ENCODE peak calls at places on chromosomes 12 and 14, in ten cellular contexts. P, S, C, E, A, F, U, D, H and R are unnamed samples.

GRCh38 chr12:79162948-79163347 is 298.4 kb downstream of the SYT1 start:
- DNase-seq in P (no peak), S (no peak), C (no peak), E (no peak), A (no peak), F (no peak), U (no peak), D (peak), H (no peak), R (no peak)

GRCh38 chr14:103749860-103750259 is 34.2 kb downstream of the ZFYVE21 start:
- DNase-seq in P (no peak), S (no peak), C (no peak), E (no peak), A (no peak), F (no peak), U (no peak), D (no peak), H (no peak), R (no peak)

GRCh38 chr12:6735448-6736191 is 11.8 kb downstream of the COPS7A start:
- DNase-seq in P (peak), S (peak), C (peak), E (no peak), A (peak), F (peak), U (peak), D (peak), H (no peak), R (no peak)

GRCh38 chr14:21234112-21234511 is 35.1 kb downstream of the HNRNPC start:
- DNase-seq in P (no peak), S (no peak), C (no peak), E (no peak), A (no peak), F (no peak), U (no peak), D (no peak), H (no peak), R (no peak)

GRCh38 chr14:76574416-76574815 is 186.9 kb upstream of the VASH1 start:
- DNase-seq in P (no peak), S (no peak), C (no peak), E (no peak), A (no peak), F (no peak), U (no peak), D (no peak), H (no peak), R (no peak)

GRCh38 chr14:38209572-38210159 is 2.0 kb downstream of the SSTR1 start:
- DNase-seq in P (no peak), S (no peak), C (no peak), E (no peak), A (peak), F (peak), U (peak), D (no peak), H (no peak), R (no peak)

GRCh38 chr12:60106207-60106606 is 510.4 kb downstream of the SLC16A7 start:
- DNase-seq in P (no peak), S (no peak), C (no peak), E (no peak), A (no peak), F (no peak), U (peak), D (peak), H (no peak), R (peak)

GRCh38 chr14:98840511-98840910 is 431.5 kb downstream of the BCL11B start:
- DNase-seq in P (no peak), S (no peak), C (no peak), E (no peak), A (no peak), F (no peak), U (no peak), D (no peak), H (no peak), R (no peak)

GRCh38 chr12:62959745-62960144 is 24.8 kb upstream of the PPM1H start:
- DNase-seq in P (no peak), S (no peak), C (no peak), E (no peak), A (no peak), F (no peak), U (no peak), D (no peak), H (no peak), R (no peak)

GRCh38 chr14:78967111-78967809 is 797.1 kb downstream of the NRXN3 start:
- DNase-seq in P (no peak), S (no peak), C (peak), E (no peak), A (peak), F (no peak), U (no peak), D (peak), H (no peak), R (no peak)

GRCh38 chr12:69442894-69443293 is 27.3 kb upstream of the FRS2 start:
- DNase-seq in P (no peak), S (no peak), C (peak), E (no peak), A (no peak), F (no peak), U (no peak), D (no peak), H (no peak), R (no peak)

GRCh38 chr12:75820848-75821578 is 210.6 kb downstream of the PHLDA1 start:
- DNase-seq in P (no peak), S (no peak), C (no peak), E (no peak), A (no peak), F (no peak), U (peak), D (no peak), H (no peak), R (no peak)